ENCODE peak calls at places on chromosomes 16 and 17, in six cellular contexts. One of them, this sample, is unnamed.

GRCh38 chr17:16928406-16929280 is 43.3 kb downstream of the TNFRSF13B start:
- DNase-seq in AG08395: no peak
- DNase-seq in HCT116: no peak
- DNase-seq in stimulated activated CD4-positive, alpha-beta T cell treated with anti-CD3 and anti-CD28 coated beads, TNF-alpha, amount 100 ng/mL, for 48 hours: no peak
- DNase-seq in GM23338: no peak
- DNase-seq in stimulated activated naive CD8-positive, alpha-beta T cell treated with anti-CD3 and anti-CD28 coated beads, Interleukin-15, Interleukin-2, amounts not matched to agents 100 U/mL and 50 U/mL, for 24 hours: no peak
- DNase-seq in this sample: no peak

GRCh38 chr17:80195141-80195540 is 25.0 kb downstream of the SGSH start:
- DNase-seq in AG08395: no peak
- DNase-seq in HCT116: no peak
- DNase-seq in stimulated activated CD4-positive, alpha-beta T cell treated with anti-CD3 and anti-CD28 coated beads, TNF-alpha, amount 100 ng/mL, for 48 hours: no peak
- DNase-seq in GM23338: no peak
- DNase-seq in stimulated activated naive CD8-positive, alpha-beta T cell treated with anti-CD3 and anti-CD28 coated beads, Interleukin-15, Interleukin-2, amounts not matched to agents 100 U/mL and 50 U/mL, for 24 hours: no peak
- DNase-seq in this sample: no peak

GRCh38 chr16:19748389-19749110 is 30.5 kb downstream of the IQCK start:
- DNase-seq in AG08395: no peak
- DNase-seq in HCT116: no peak
- DNase-seq in stimulated activated CD4-positive, alpha-beta T cell treated with anti-CD3 and anti-CD28 coated beads, TNF-alpha, amount 100 ng/mL, for 48 hours: no peak
- DNase-seq in GM23338: no peak
- DNase-seq in stimulated activated naive CD8-positive, alpha-beta T cell treated with anti-CD3 and anti-CD28 coated beads, Interleukin-15, Interleukin-2, amounts not matched to agents 100 U/mL and 50 U/mL, for 24 hours: no peak
- DNase-seq in this sample: no peak

GRCh38 chr17:70791748-70792443 is 622.6 kb downstream of the KCNJ2 start:
- DNase-seq in AG08395: no peak
- DNase-seq in HCT116: no peak
- DNase-seq in stimulated activated CD4-positive, alpha-beta T cell treated with anti-CD3 and anti-CD28 coated beads, TNF-alpha, amount 100 ng/mL, for 48 hours: no peak
- DNase-seq in GM23338: peak
- DNase-seq in stimulated activated naive CD8-positive, alpha-beta T cell treated with anti-CD3 and anti-CD28 coated beads, Interleukin-15, Interleukin-2, amounts not matched to agents 100 U/mL and 50 U/mL, for 24 hours: no peak
- DNase-seq in this sample: no peak

GRCh38 chr16:1288813-1289479 is 20.5 kb upstream of the UBE2I start:
- DNase-seq in AG08395: no peak
- DNase-seq in HCT116: no peak
- DNase-seq in stimulated activated CD4-positive, alpha-beta T cell treated with anti-CD3 and anti-CD28 coated beads, TNF-alpha, amount 100 ng/mL, for 48 hours: no peak
- DNase-seq in GM23338: peak
- DNase-seq in stimulated activated naive CD8-positive, alpha-beta T cell treated with anti-CD3 and anti-CD28 coated beads, Interleukin-15, Interleukin-2, amounts not matched to agents 100 U/mL and 50 U/mL, for 24 hours: peak
- DNase-seq in this sample: no peak

GRCh38 chr16:85611455-85612190 is 1.5 kb upstream of the GSE1 start:
- DNase-seq in AG08395: peak
- DNase-seq in HCT116: peak
- DNase-seq in stimulated activated CD4-positive, alpha-beta T cell treated with anti-CD3 and anti-CD28 coated beads, TNF-alpha, amount 100 ng/mL, for 48 hours: peak
- DNase-seq in GM23338: peak
- DNase-seq in stimulated activated naive CD8-positive, alpha-beta T cell treated with anti-CD3 and anti-CD28 coated beads, Interleukin-15, Interleukin-2, amounts not matched to agents 100 U/mL and 50 U/mL, for 24 hours: peak
- DNase-seq in this sample: peak

GRCh38 chr16:56013962-56014552 is 138.9 kb upstream of the CES5A start:
- DNase-seq in AG08395: peak
- DNase-seq in HCT116: peak
- DNase-seq in stimulated activated CD4-positive, alpha-beta T cell treated with anti-CD3 and anti-CD28 coated beads, TNF-alpha, amount 100 ng/mL, for 48 hours: peak
- DNase-seq in GM23338: peak
- DNase-seq in stimulated activated naive CD8-positive, alpha-beta T cell treated with anti-CD3 and anti-CD28 coated beads, Interleukin-15, Interleukin-2, amounts not matched to agents 100 U/mL and 50 U/mL, for 24 hours: peak
- DNase-seq in this sample: peak

GRCh38 chr17:8212312-8213180 is 2.2 kb upstream of the AURKB start:
- DNase-seq in AG08395: no peak
- DNase-seq in HCT116: no peak
- DNase-seq in stimulated activated CD4-positive, alpha-beta T cell treated with anti-CD3 and anti-CD28 coated beads, TNF-alpha, amount 100 ng/mL, for 48 hours: no peak
- DNase-seq in GM23338: no peak
- DNase-seq in stimulated activated naive CD8-positive, alpha-beta T cell treated with anti-CD3 and anti-CD28 coated beads, Interleukin-15, Interleukin-2, amounts not matched to agents 100 U/mL and 50 U/mL, for 24 hours: no peak
- DNase-seq in this sample: no peak

GRCh38 chr16:69848635-69849545 is 86.8 kb downstream of the WWP2 start:
- DNase-seq in AG08395: peak
- DNase-seq in HCT116: no peak
- DNase-seq in stimulated activated CD4-positive, alpha-beta T cell treated with anti-CD3 and anti-CD28 coated beads, TNF-alpha, amount 100 ng/mL, for 48 hours: no peak
- DNase-seq in GM23338: no peak
- DNase-seq in stimulated activated naive CD8-positive, alpha-beta T cell treated with anti-CD3 and anti-CD28 coated beads, Interleukin-15, Interleukin-2, amounts not matched to agents 100 U/mL and 50 U/mL, for 24 hours: no peak
- DNase-seq in this sample: peak

GRCh38 chr16:75506567-75506966 is 11.3 kb upstream of the CHST6 start:
- DNase-seq in AG08395: peak
- DNase-seq in HCT116: peak
- DNase-seq in stimulated activated CD4-positive, alpha-beta T cell treated with anti-CD3 and anti-CD28 coated beads, TNF-alpha, amount 100 ng/mL, for 48 hours: no peak
- DNase-seq in GM23338: no peak
- DNase-seq in stimulated activated naive CD8-positive, alpha-beta T cell treated with anti-CD3 and anti-CD28 coated beads, Interleukin-15, Interleukin-2, amounts not matched to agents 100 U/mL and 50 U/mL, for 24 hours: no peak
- DNase-seq in this sample: peak

GRCh38 chr16:79602615-79603014 is 2.1 kb upstream of the MAF start:
- DNase-seq in AG08395: no peak
- DNase-seq in HCT116: no peak
- DNase-seq in stimulated activated CD4-positive, alpha-beta T cell treated with anti-CD3 and anti-CD28 coated beads, TNF-alpha, amount 100 ng/mL, for 48 hours: no peak
- DNase-seq in GM23338: no peak
- DNase-seq in stimulated activated naive CD8-positive, alpha-beta T cell treated with anti-CD3 and anti-CD28 coated beads, Interleukin-15, Interleukin-2, amounts not matched to agents 100 U/mL and 50 U/mL, for 24 hours: no peak
- DNase-seq in this sample: no peak

GRCh38 chr17:4607773-4608187 is 23.5 kb downstream of the SMTNL2 start:
- DNase-seq in AG08395: peak
- DNase-seq in HCT116: no peak
- DNase-seq in stimulated activated CD4-positive, alpha-beta T cell treated with anti-CD3 and anti-CD28 coated beads, TNF-alpha, amount 100 ng/mL, for 48 hours: no peak
- DNase-seq in GM23338: no peak
- DNase-seq in stimulated activated naive CD8-positive, alpha-beta T cell treated with anti-CD3 and anti-CD28 coated beads, Interleukin-15, Interleukin-2, amounts not matched to agents 100 U/mL and 50 U/mL, for 24 hours: no peak
- DNase-seq in this sample: no peak

GRCh38 chr16:27374794-27375499 is 27.0 kb upstream of the IL21R start:
- DNase-seq in AG08395: peak
- DNase-seq in HCT116: peak
- DNase-seq in stimulated activated CD4-positive, alpha-beta T cell treated with anti-CD3 and anti-CD28 coated beads, TNF-alpha, amount 100 ng/mL, for 48 hours: peak
- DNase-seq in GM23338: peak
- DNase-seq in stimulated activated naive CD8-positive, alpha-beta T cell treated with anti-CD3 and anti-CD28 coated beads, Interleukin-15, Interleukin-2, amounts not matched to agents 100 U/mL and 50 U/mL, for 24 hours: peak
- DNase-seq in this sample: peak

GRCh38 chr17:14760719-14761425 is 460.0 kb downstream of the HS3ST3B1 start:
- DNase-seq in AG08395: no peak
- DNase-seq in HCT116: no peak
- DNase-seq in stimulated activated CD4-positive, alpha-beta T cell treated with anti-CD3 and anti-CD28 coated beads, TNF-alpha, amount 100 ng/mL, for 48 hours: no peak
- DNase-seq in GM23338: no peak
- DNase-seq in stimulated activated naive CD8-positive, alpha-beta T cell treated with anti-CD3 and anti-CD28 coated beads, Interleukin-15, Interleukin-2, amounts not matched to agents 100 U/mL and 50 U/mL, for 24 hours: no peak
- DNase-seq in this sample: no peak

GRCh38 chr17:6729531-6729930 is 16.4 kb upstream of the SLC13A5 start:
- DNase-seq in AG08395: no peak
- DNase-seq in HCT116: no peak
- DNase-seq in stimulated activated CD4-positive, alpha-beta T cell treated with anti-CD3 and anti-CD28 coated beads, TNF-alpha, amount 100 ng/mL, for 48 hours: no peak
- DNase-seq in GM23338: no peak
- DNase-seq in stimulated activated naive CD8-positive, alpha-beta T cell treated with anti-CD3 and anti-CD28 coated beads, Interleukin-15, Interleukin-2, amounts not matched to agents 100 U/mL and 50 U/mL, for 24 hours: no peak
- DNase-seq in this sample: no peak

GRCh38 chr17:64209356-64209941 is 53.6 kb downstream of the TEX2 start:
- DNase-seq in AG08395: no peak
- DNase-seq in HCT116: no peak
- DNase-seq in stimulated activated CD4-positive, alpha-beta T cell treated with anti-CD3 and anti-CD28 coated beads, TNF-alpha, amount 100 ng/mL, for 48 hours: no peak
- DNase-seq in GM23338: no peak
- DNase-seq in stimulated activated naive CD8-positive, alpha-beta T cell treated with anti-CD3 and anti-CD28 coated beads, Interleukin-15, Interleukin-2, amounts not matched to agents 100 U/mL and 50 U/mL, for 24 hours: no peak
- DNase-seq in this sample: no peak

GRCh38 chr17:82502207-82502606 is 17.3 kb upstream of the FOXK2 start:
- DNase-seq in AG08395: peak
- DNase-seq in HCT116: no peak
- DNase-seq in stimulated activated CD4-positive, alpha-beta T cell treated with anti-CD3 and anti-CD28 coated beads, TNF-alpha, amount 100 ng/mL, for 48 hours: no peak
- DNase-seq in GM23338: no peak
- DNase-seq in stimulated activated naive CD8-positive, alpha-beta T cell treated with anti-CD3 and anti-CD28 coated beads, Interleukin-15, Interleukin-2, amounts not matched to agents 100 U/mL and 50 U/mL, for 24 hours: no peak
- DNase-seq in this sample: peak

GRCh38 chr16:64391009-64391663 is 730.7 kb downstream of the CDH11 start:
- DNase-seq in AG08395: peak
- DNase-seq in HCT116: no peak
- DNase-seq in stimulated activated CD4-positive, alpha-beta T cell treated with anti-CD3 and anti-CD28 coated beads, TNF-alpha, amount 100 ng/mL, for 48 hours: no peak
- DNase-seq in GM23338: no peak
- DNase-seq in stimulated activated naive CD8-positive, alpha-beta T cell treated with anti-CD3 and anti-CD28 coated beads, Interleukin-15, Interleukin-2, amounts not matched to agents 100 U/mL and 50 U/mL, for 24 hours: no peak
- DNase-seq in this sample: no peak

GRCh38 chr16:85018529-85019236 is 7.3 kb upstream of the ZDHHC7 start:
- DNase-seq in AG08395: no peak
- DNase-seq in HCT116: no peak
- DNase-seq in stimulated activated CD4-positive, alpha-beta T cell treated with anti-CD3 and anti-CD28 coated beads, TNF-alpha, amount 100 ng/mL, for 48 hours: no peak
- DNase-seq in GM23338: no peak
- DNase-seq in stimulated activated naive CD8-positive, alpha-beta T cell treated with anti-CD3 and anti-CD28 coated beads, Interleukin-15, Interleukin-2, amounts not matched to agents 100 U/mL and 50 U/mL, for 24 hours: no peak
- DNase-seq in this sample: no peak

GRCh38 chr16:68273896-68274295 is 9.6 kb downstream of the SLC7A6 start:
- DNase-seq in AG08395: no peak
- DNase-seq in HCT116: no peak
- DNase-seq in stimulated activated CD4-positive, alpha-beta T cell treated with anti-CD3 and anti-CD28 coated beads, TNF-alpha, amount 100 ng/mL, for 48 hours: no peak
- DNase-seq in GM23338: no peak
- DNase-seq in stimulated activated naive CD8-positive, alpha-beta T cell treated with anti-CD3 and anti-CD28 coated beads, Interleukin-15, Interleukin-2, amounts not matched to agents 100 U/mL and 50 U/mL, for 24 hours: no peak
- DNase-seq in this sample: no peak

GRCh38 chr17:3004150-3004801 is 59.1 kb downstream of the OR1D5 start:
- DNase-seq in AG08395: peak
- DNase-seq in HCT116: peak
- DNase-seq in stimulated activated CD4-positive, alpha-beta T cell treated with anti-CD3 and anti-CD28 coated beads, TNF-alpha, amount 100 ng/mL, for 48 hours: peak
- DNase-seq in GM23338: no peak
- DNase-seq in stimulated activated naive CD8-positive, alpha-beta T cell treated with anti-CD3 and anti-CD28 coated beads, Interleukin-15, Interleukin-2, amounts not matched to agents 100 U/mL and 50 U/mL, for 24 hours: peak
- DNase-seq in this sample: peak

GRCh38 chr16:50368410-50369132 is at the start of gene BRD7:
- DNase-seq in AG08395: peak
- DNase-seq in HCT116: no peak
- DNase-seq in stimulated activated CD4-positive, alpha-beta T cell treated with anti-CD3 and anti-CD28 coated beads, TNF-alpha, amount 100 ng/mL, for 48 hours: peak
- DNase-seq in GM23338: peak
- DNase-seq in stimulated activated naive CD8-positive, alpha-beta T cell treated with anti-CD3 and anti-CD28 coated beads, Interleukin-15, Interleukin-2, amounts not matched to agents 100 U/mL and 50 U/mL, for 24 hours: peak
- DNase-seq in this sample: peak

GRCh38 chr16:69040144-69040909 is 65.1 kb upstream of the HAS3 start:
- DNase-seq in AG08395: peak
- DNase-seq in HCT116: peak
- DNase-seq in stimulated activated CD4-positive, alpha-beta T cell treated with anti-CD3 and anti-CD28 coated beads, TNF-alpha, amount 100 ng/mL, for 48 hours: no peak
- DNase-seq in GM23338: no peak
- DNase-seq in stimulated activated naive CD8-positive, alpha-beta T cell treated with anti-CD3 and anti-CD28 coated beads, Interleukin-15, Interleukin-2, amounts not matched to agents 100 U/mL and 50 U/mL, for 24 hours: no peak
- DNase-seq in this sample: no peak